ENCODE peak calls at places on chromosomes 12 and 14, in eight cellular contexts. N, E, O, K, Z, G, D and W are unnamed samples.

GRCh38 chr12:30952036-30952435 is 25.5 kb downstream of the TSPAN11 start:
- DNase-seq in K (no peak), E (no peak), G (no peak), O (no peak), Z (no peak), N (no peak), D (no peak), W (peak; percentile 3)

GRCh38 chr12:120529641-120530314 is 820 bp upstream of the COQ5 start:
- DNase-seq in K (peak; percentile 56), N (no peak), Z (peak; percentile 16), D (no peak), G (no peak), E (peak; percentile 47), O (peak; percentile 70), W (peak; percentile 59)

GRCh38 chr14:32697704-32698103 is 241.0 kb upstream of the NPAS3 start:
- DNase-seq in D (no peak), E (no peak), K (no peak), G (peak; percentile 66), N (peak; percentile 12), O (no peak), Z (no peak), W (no peak)

GRCh38 chr14:70887207-70888150 is 19.8 kb upstream of the PCNX1 start:
- DNase-seq in Z (no peak), O (no peak), E (peak; percentile 79), K (no peak), D (no peak), G (peak; percentile 79), N (no peak), W (no peak)

GRCh38 chr14:44180975-44181374 is 326.1 kb downstream of the FSCB start:
- DNase-seq in E (no peak), Z (no peak), D (no peak), O (no peak), K (no peak), G (no peak), N (no peak), W (no peak)

GRCh38 chr14:99426265-99426664 is 54.4 kb downstream of the SETD3 start:
- DNase-seq in O (no peak), K (no peak), D (no peak), E (no peak), Z (no peak), G (no peak), N (no peak), W (no peak)

GRCh38 chr12:47394070-47394469 is 311.8 kb downstream of the RPAP3 start:
- DNase-seq in K (no peak), E (no peak), Z (no peak), G (no peak), N (no peak), O (no peak), D (no peak), W (no peak)

GRCh38 chr12:9319044-9319841 is 111.0 kb upstream of the PZP start:
- DNase-seq in E (peak; percentile 20), D (no peak), N (no peak), K (no peak), Z (no peak), G (no peak), O (no peak), W (no peak)

GRCh38 chr14:94451091-94451751 is 1.4 kb downstream of the SERPINA11 start:
- DNase-seq in G (no peak), O (no peak), N (no peak), D (peak; percentile 94), Z (no peak), K (no peak), E (no peak), W (peak; percentile 58)

GRCh38 chr14:65096323-65097089 is 5.8 kb downstream of the MAX start:
- DNase-seq in G (no peak), D (no peak), N (no peak), K (no peak), O (no peak), E (no peak), Z (no peak), W (no peak)

GRCh38 chr14:78222746-78223145 is 52.6 kb downstream of the NRXN3 start:
- DNase-seq in K (no peak), Z (no peak), E (no peak), D (no peak), N (no peak), G (no peak), O (no peak), W (no peak)

GRCh38 chr12:113844495-113845175 is 121.5 kb downstream of the RBM19 start:
- DNase-seq in O (peak; percentile 62), E (no peak), D (no peak), Z (no peak), G (no peak), N (no peak), K (no peak), W (no peak)

GRCh38 chr12:107564946-107565345 is 120.7 kb upstream of the PWP1 start:
- DNase-seq in N (peak; percentile 9), D (no peak), K (peak; percentile 37), O (peak; percentile 72), E (peak; percentile 41), G (no peak), Z (peak; percentile 54), W (no peak)

GRCh38 chr12:48857278-48857994 is 5.5 kb upstream of the DDX23 start:
- DNase-seq in E (peak; percentile 30), Z (no peak), G (no peak), D (no peak), N (no peak), O (no peak), K (no peak), W (no peak)

GRCh38 chr14:54746019-54746418 is 156.6 kb downstream of the GCH1 start:
- DNase-seq in E (no peak), G (no peak), N (no peak), D (no peak), O (no peak), Z (no peak), K (no peak), W (no peak)

GRCh38 chr12:553216-554000 is 93.7 kb downstream of the B4GALNT3 start:
- DNase-seq in G (no peak), E (peak; percentile 69), Z (no peak), N (no peak), K (no peak), D (no peak), O (no peak), W (no peak)

GRCh38 chr12:75439048-75439447 is 41.5 kb upstream of the GLIPR1 start:
- DNase-seq in O (no peak), Z (no peak), E (no peak), K (no peak), G (no peak), N (no peak), D (no peak), W (no peak)

GRCh38 chr12:112303004-112303403 is 79.2 kb downstream of the HECTD4 start:
- DNase-seq in G (peak; percentile 64), O (no peak), Z (no peak), D (no peak), K (no peak), E (peak; percentile 95), N (no peak), W (no peak)

GRCh38 chr12:42309996-42310395 is 15.9 kb downstream of the ZCRB1 start:
- DNase-seq in G (no peak), D (no peak), K (no peak), Z (no peak), N (no peak), O (no peak), E (no peak), W (no peak)

GRCh38 chr12:47507221-47507620 is 198.6 kb downstream of the RPAP3 start:
- DNase-seq in D (no peak), N (no peak), G (no peak), K (no peak), E (no peak), O (no peak), Z (no peak), W (no peak)

GRCh38 chr12:28024231-28024995 is 51.9 kb upstream of the PTHLH start:
- DNase-seq in G (peak; percentile 81), K (no peak), E (no peak), O (no peak), Z (no peak), D (no peak), N (no peak), W (no peak)

GRCh38 chr12:95107362-95107761 is 33.9 kb upstream of the NR2C1 start:
- DNase-seq in G (no peak), N (no peak), E (no peak), O (no peak), Z (no peak), D (no peak), K (no peak), W (no peak)